ENCODE peak calls at places on chromosomes 5 and 9, in five cellular contexts. One of them, this sample, is unnamed.

GRCh38 chr5:142325677-142326479 is 1.1 kb upstream of the SPRY4 start:
- DNase-seq in neural progenitor cell: peak; percentile 84
- DNase-seq in Karpas-422: no peak
- DNase-seq in EL: peak; percentile 91
- DNase-seq in astrocyte of the spinal cord: peak; percentile 87
- DNase-seq in this sample: no peak

GRCh38 chr5:112024769-112025168 is 267.8 kb upstream of the NREP start:
- DNase-seq in EL: no peak
- DNase-seq in neural progenitor cell: no peak
- DNase-seq in Karpas-422: no peak
- DNase-seq in astrocyte of the spinal cord: peak; percentile 49
- DNase-seq in this sample: no peak

GRCh38 chr9:128091144-128091543 is 23.1 kb downstream of the SLC25A25 start:
- DNase-seq in EL: peak; percentile 81
- DNase-seq in neural progenitor cell: no peak
- DNase-seq in Karpas-422: no peak
- DNase-seq in astrocyte of the spinal cord: peak; percentile 94
- DNase-seq in this sample: no peak

GRCh38 chr9:132141364-132141947 is 20.4 kb upstream of the NTNG2 start:
- DNase-seq in EL: peak; percentile 24
- DNase-seq in Karpas-422: no peak
- DNase-seq in astrocyte of the spinal cord: peak; percentile 17
- DNase-seq in neural progenitor cell: peak; percentile 89
- DNase-seq in this sample: no peak

GRCh38 chr9:93119953-93120845 is 13.9 kb downstream of the NINJ1 start:
- DNase-seq in astrocyte of the spinal cord: peak; percentile 95
- DNase-seq in Karpas-422: peak; percentile 81
- DNase-seq in neural progenitor cell: no peak
- DNase-seq in EL: peak; percentile 97
- DNase-seq in this sample: peak; percentile 65

GRCh38 chr5:143582869-143583268 is 179.4 kb upstream of the NR3C1 start:
- DNase-seq in neural progenitor cell: no peak
- DNase-seq in Karpas-422: peak; percentile 76
- DNase-seq in astrocyte of the spinal cord: no peak
- DNase-seq in EL: no peak
- DNase-seq in this sample: no peak

GRCh38 chr5:179187681-179188575 is 127.8 kb downstream of the ZNF354C start:
- DNase-seq in EL: no peak
- DNase-seq in astrocyte of the spinal cord: no peak
- DNase-seq in neural progenitor cell: no peak
- DNase-seq in Karpas-422: no peak
- DNase-seq in this sample: no peak

GRCh38 chr5:66655395-66656324 is 59.5 kb downstream of the MAST4 start:
- DNase-seq in astrocyte of the spinal cord: peak; percentile 89
- DNase-seq in Karpas-422: no peak
- DNase-seq in EL: no peak
- DNase-seq in neural progenitor cell: peak; percentile 47
- DNase-seq in this sample: no peak

GRCh38 chr5:80343067-80343466 is 23.3 kb downstream of the SPZ1 start:
- DNase-seq in astrocyte of the spinal cord: no peak
- DNase-seq in Karpas-422: no peak
- DNase-seq in neural progenitor cell: no peak
- DNase-seq in EL: peak; percentile 29
- DNase-seq in this sample: no peak

GRCh38 chr5:55370291-55370925 is 62.6 kb downstream of the MTREX start:
- DNase-seq in EL: no peak
- DNase-seq in neural progenitor cell: no peak
- DNase-seq in Karpas-422: no peak
- DNase-seq in astrocyte of the spinal cord: no peak
- DNase-seq in this sample: no peak

GRCh38 chr5:80654391-80655230 is at the start of the genes DHFR and MSH3:
- DNase-seq in neural progenitor cell: peak; percentile 95
- DNase-seq in astrocyte of the spinal cord: peak; percentile 90
- DNase-seq in EL: peak; percentile 95
- DNase-seq in Karpas-422: peak; percentile 98
- DNase-seq in this sample: peak; percentile 64

GRCh38 chr5:155735388-155735787 is 591.6 kb upstream of the SGCD start:
- DNase-seq in astrocyte of the spinal cord: no peak
- DNase-seq in Karpas-422: no peak
- DNase-seq in EL: no peak
- DNase-seq in neural progenitor cell: peak; percentile 5
- DNase-seq in this sample: no peak

GRCh38 chr9:27784999-27785713 is 211.9 kb upstream of the C9orf72 start:
- DNase-seq in EL: no peak
- DNase-seq in Karpas-422: no peak
- DNase-seq in neural progenitor cell: no peak
- DNase-seq in astrocyte of the spinal cord: peak; percentile 8
- DNase-seq in this sample: no peak

This sample was measured in esophagus squamous epithelium.